ENCODE peak calls at places on chromosomes 11 and 22, in five cellular contexts. Q is AG20443; P is aorta; G is stimulated activated CD4-positive, alpha-beta T cell treated with anti-CD3 and anti-CD28 coated beads, Interleukin-4, amount 100 ng/mL, for 48 hours; E is right lobe of liver. Z is an unnamed sample.

GRCh38 chr11:30426781-30427180 is 103.9 kb downstream of the ARL14EP start:
- DNase-seq in Q (no peak), P (no peak), G (no peak), E (no peak), Z (no peak)

GRCh38 chr11:58650496-58650895 is 28.0 kb downstream of the CNTF start:
- DNase-seq in Q (no peak), P (no peak), G (no peak), E (no peak), Z (no peak)

GRCh38 chr11:7251836-7252682 is at the start of gene SYT9:
- DNase-seq in Q (peak; percentile 76), P (peak; percentile 54), G (peak; percentile 7), E (peak; percentile 88), Z (peak; percentile 3)

GRCh38 chr11:32113200-32113599 is 22.3 kb downstream of the RCN1 start:
- DNase-seq in Q (no peak), P (no peak), G (no peak), E (no peak), Z (no peak)

GRCh38 chr11:65891180-65892136 is 985 bp downstream of the CCDC85B start:
- DNase-seq in Q (peak; percentile 25), P (peak; percentile 62), G (no peak), E (no peak), Z (no peak)

GRCh38 chr11:93652161-93652597 is 9.3 kb upstream of the CEP295 start:
- DNase-seq in Q (peak; percentile 56), P (no peak), G (no peak), E (no peak), Z (no peak)

GRCh38 chr11:28169816-28170215 is 61.6 kb downstream of the METTL15 start:
- DNase-seq in Q (peak; percentile 12), P (no peak), G (no peak), E (no peak), Z (no peak)

GRCh38 chr11:7143908-7144307 is 55.1 kb downstream of the RBMXL2 start:
- DNase-seq in Q (no peak), P (no peak), G (no peak), E (no peak), Z (no peak)

GRCh38 chr22:40429481-40429880 is 59.1 kb downstream of the SGSM3 start:
- DNase-seq in Q (no peak), P (no peak), G (no peak), E (no peak), Z (no peak)

GRCh38 chr11:35166369-35167360 is 27.7 kb downstream of the CD44 start:
- DNase-seq in Q (peak; percentile 89), P (peak; percentile 76), G (no peak), E (no peak), Z (peak; percentile 84)

GRCh38 chr22:29733362-29734322 is 13.8 kb downstream of the CABP7 start:
- DNase-seq in Q (no peak), P (no peak), G (no peak), E (no peak), Z (no peak)

GRCh38 chr11:134643519-134644042 is 231.5 kb upstream of the B3GAT1 start:
- DNase-seq in Q (no peak), P (no peak), G (no peak), E (no peak), Z (no peak)

GRCh38 chr22:44758354-44758969 is 6.1 kb downstream of the ARHGAP8 start:
- DNase-seq in Q (peak; percentile 51), P (no peak), G (no peak), E (no peak), Z (no peak)

GRCh38 chr11:71488086-71488967 is 35.3 kb downstream of the NADSYN1 start:
- DNase-seq in Q (no peak), P (peak; percentile 37), G (no peak), E (no peak), Z (peak; percentile 6)

GRCh38 chr11:794766-795637 is 3.1 kb downstream of the SLC25A22 start:
- DNase-seq in Q (peak; percentile 53), P (no peak), G (no peak), E (peak; percentile 82), Z (no peak)

GRCh38 chr11:109040303-109040702 is 375.4 kb downstream of the DDX10 start:
- DNase-seq in Q (no peak), P (no peak), G (no peak), E (no peak), Z (no peak)

GRCh38 chr11:27998552-27998951 is 109.4 kb downstream of the KIF18A start:
- DNase-seq in Q (no peak), P (no peak), G (no peak), E (no peak), Z (no peak)

GRCh38 chr11:107591098-107591445 is at the start of gene ELMOD1:
- DNase-seq in Q (peak; percentile 90), P (peak; percentile 62), G (no peak), E (peak; percentile 80), Z (no peak)

GRCh38 chr22:42604403-42604802 is 10.3 kb downstream of the POLDIP3 start:
- DNase-seq in Q (peak; percentile 39), P (no peak), G (no peak), E (no peak), Z (no peak)

GRCh38 chr22:38490915-38491314 is 15.2 kb downstream of the DDX17 start:
- DNase-seq in Q (peak; percentile 49), P (peak; percentile 79), G (no peak), E (peak; percentile 80), Z (no peak)

GRCh38 chr11:27040302-27041115 is at the start of gene BBOX1:
- DNase-seq in Q (no peak), P (peak; percentile 63), G (no peak), E (no peak), Z (peak; percentile 38)

GRCh38 chr11:68954970-68955958 is 25.5 kb downstream of the MRGPRD start:
- DNase-seq in Q (peak; percentile 58), P (no peak), G (no peak), E (no peak), Z (no peak)

GRCh38 chr11:47480762-47481161 is 31.8 kb upstream of the RAPSN start:
- DNase-seq in Q (no peak), P (no peak), G (no peak), E (no peak), Z (no peak)

Z was measured in retinal pigment epithelial cell.